ENCODE peak calls at places on chromosomes 16 and 17, in eight cellular contexts. O is A549, U is heart left ventricle, Y is K562, K is body of pancreas, R is breast epithelium, A is GM12878, C is Peyer's patch. X is an unnamed sample.

GRCh38 chr17:57294075-57294474 is 37.8 kb downstream of the MSI2 start:
- DNase-seq in O (no peak), U (no peak), Y (no peak), K (no peak), R (no peak), A (no peak), C (no peak), X (no peak)

GRCh38 chr17:51251010-51251409 is 8.8 kb downstream of the MBTD1 start:
- DNase-seq in O (no peak), U (no peak), Y (no peak), K (no peak), R (no peak), A (no peak), C (no peak), X (no peak)

GRCh38 chr17:42118545-42118944 is 2.6 kb downstream of the KAT2A start:
- DNase-seq in O (peak; percentile 61), U (no peak), Y (peak; percentile 45), K (peak; percentile 54), R (no peak), A (no peak), C (no peak), X (no peak)

GRCh38 chr17:16085066-16085699 is 85.6 kb downstream of the TTC19 start:
- DNase-seq in O (no peak), U (no peak), Y (no peak), K (no peak), R (no peak), A (no peak), C (no peak), X (no peak)

GRCh38 chr16:23141959-23142740 is 7.1 kb downstream of the USP31 start:
- DNase-seq in O (no peak), U (no peak), Y (no peak), K (no peak), R (peak; percentile 86), A (no peak), C (no peak), X (no peak)

GRCh38 chr17:82787081-82787848 is 35.4 kb downstream of the TBCD start:
- DNase-seq in O (no peak), U (no peak), Y (no peak), K (no peak), R (peak; percentile 69), A (no peak), C (no peak), X (no peak)

GRCh38 chr17:76262732-76263344 is 2.3 kb upstream of the UBALD2 start:
- DNase-seq in O (no peak), U (no peak), Y (no peak), K (peak; percentile 73), R (peak; percentile 84), A (no peak), C (peak; percentile 85), X (no peak)

GRCh38 chr17:3032258-3033247 is 30.9 kb downstream of the OR1D5 start:
- DNase-seq in O (no peak), U (no peak), Y (no peak), K (peak; percentile 9), R (no peak), A (no peak), C (peak; percentile 31), X (no peak)

GRCh38 chr17:3295632-3296031 is 2.5 kb downstream of the OR3A1 start:
- DNase-seq in O (no peak), U (no peak), Y (no peak), K (no peak), R (no peak), A (no peak), C (no peak), X (no peak)

GRCh38 chr16:57106767-57107166 is 14.4 kb downstream of the CPNE2 start:
- DNase-seq in O (no peak), U (peak; percentile 59), Y (no peak), K (no peak), R (no peak), A (no peak), C (no peak), X (no peak)

GRCh38 chr17:75551276-75551675 is 25.8 kb downstream of the LLGL2 start:
- DNase-seq in O (no peak), U (no peak), Y (no peak), K (no peak), R (no peak), A (no peak), C (no peak), X (no peak)

GRCh38 chr17:82356845-82357355 is 2.1 kb upstream of the TEX19 start:
- DNase-seq in O (no peak), U (no peak), Y (no peak), K (no peak), R (no peak), A (no peak), C (no peak), X (no peak)

GRCh38 chr17:34308376-34308775 is 10.9 kb upstream of the CCL8 start:
- DNase-seq in O (no peak), U (no peak), Y (no peak), K (no peak), R (no peak), A (no peak), C (no peak), X (no peak)

GRCh38 chr16:84463221-84463620 is 41.2 kb downstream of the MEAK7 start:
- DNase-seq in O (no peak), U (peak; percentile 12), Y (no peak), K (peak; percentile 1), R (no peak), A (no peak), C (no peak), X (no peak)

GRCh38 chr17:8175795-8176196 is 384 bp downstream of the TMEM107 start:
- DNase-seq in O (peak; percentile 39), U (no peak), Y (no peak), K (no peak), R (no peak), A (no peak), C (no peak), X (no peak)

GRCh38 chr16:4518281-4518680 is 20.3 kb downstream of the CDIP1 start:
- DNase-seq in O (no peak), U (no peak), Y (no peak), K (no peak), R (no peak), A (no peak), C (no peak), X (no peak)

GRCh38 chr17:30429155-30429554 is 48.1 kb upstream of the GOSR1 start:
- DNase-seq in O (no peak), U (no peak), Y (no peak), K (no peak), R (no peak), A (no peak), C (no peak), X (no peak)

DNA sequence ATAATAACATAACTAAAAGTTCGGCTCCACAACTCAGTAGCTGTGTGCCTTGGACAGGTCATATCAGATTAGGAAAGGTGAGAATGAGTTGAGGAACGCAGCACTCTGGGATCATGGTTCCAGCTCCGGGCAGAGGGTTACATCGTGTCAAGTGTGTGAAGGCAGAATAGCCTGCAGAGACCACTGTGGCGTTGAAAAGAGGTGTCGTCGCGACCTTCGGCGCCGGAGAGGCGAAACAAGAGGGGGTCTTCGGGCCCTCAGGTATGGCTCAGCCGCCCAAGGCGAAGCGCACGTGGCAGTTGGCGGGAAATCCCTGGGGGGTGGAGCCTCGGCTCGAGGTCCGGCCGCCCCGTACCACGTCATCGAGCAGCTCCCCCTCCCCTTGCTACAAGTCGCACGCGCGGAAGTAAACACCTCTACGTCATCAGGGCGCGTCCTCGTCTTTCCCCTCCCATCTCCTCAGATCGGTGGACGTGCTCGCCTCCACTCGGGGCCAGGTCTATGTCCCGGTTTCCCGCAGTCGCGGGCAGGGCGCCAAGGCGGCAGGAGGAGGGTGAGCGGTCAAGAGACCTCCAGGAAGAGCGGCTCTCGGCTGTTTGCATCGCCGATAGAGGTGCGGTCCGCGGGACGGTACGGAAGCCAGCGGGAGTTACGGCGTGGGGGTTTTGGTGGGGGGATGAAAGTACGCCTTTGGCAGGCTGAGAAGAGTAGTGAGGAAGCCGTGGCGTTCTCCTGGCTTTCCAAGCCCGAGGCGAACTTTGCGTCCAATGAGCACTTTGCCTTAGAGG is at the start of gene DHX40:
- DNase-seq in O (peak; percentile 98), U (peak; percentile 95), Y (peak; percentile 97), K (peak; percentile 93), R (peak; percentile 94), A (peak; percentile 68), C (peak; percentile 91), X (peak; percentile 94)
- TF ChIP-seq POLR2A in O (peak; percentile 52), U (peak; percentile 41), Y (peak; percentile 78), K (peak; percentile 75), R (no peak), A (peak; percentile 91), C (peak; percentile 46), X (no peak)

DNA sequence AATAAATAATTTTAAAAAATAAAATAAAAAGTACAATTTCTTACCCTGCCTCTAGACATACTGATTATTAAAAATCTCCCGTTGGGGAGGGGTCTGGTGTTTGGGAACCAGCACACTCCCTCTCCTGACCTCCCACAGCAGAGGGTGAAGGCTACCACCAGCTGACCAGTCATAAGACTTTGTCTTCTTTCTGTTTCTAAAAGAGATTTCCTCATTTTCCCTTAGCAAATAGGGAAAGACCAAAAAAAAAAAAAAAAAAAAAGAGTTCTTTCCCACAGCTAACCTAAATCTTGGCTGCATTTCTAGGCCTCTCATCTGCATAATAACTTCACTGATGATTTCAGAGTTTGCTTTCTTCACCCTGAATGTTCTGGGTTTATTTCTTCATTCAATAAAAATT is 30.3 kb downstream of the CDK5RAP3 start:
- DNase-seq in O (no peak), U (no peak), Y (no peak), K (no peak), R (no peak), A (no peak), C (no peak), X (no peak)
- H3K27ac ChIP-seq in O (no peak overlapping the region), U (no peak overlapping the region), Y (no peak overlapping the region), K (no peak overlapping the region), R (no peak overlapping the region), A (no peak overlapping the region), C (no peak overlapping the region), X (no peak overlapping the region)

DNA sequence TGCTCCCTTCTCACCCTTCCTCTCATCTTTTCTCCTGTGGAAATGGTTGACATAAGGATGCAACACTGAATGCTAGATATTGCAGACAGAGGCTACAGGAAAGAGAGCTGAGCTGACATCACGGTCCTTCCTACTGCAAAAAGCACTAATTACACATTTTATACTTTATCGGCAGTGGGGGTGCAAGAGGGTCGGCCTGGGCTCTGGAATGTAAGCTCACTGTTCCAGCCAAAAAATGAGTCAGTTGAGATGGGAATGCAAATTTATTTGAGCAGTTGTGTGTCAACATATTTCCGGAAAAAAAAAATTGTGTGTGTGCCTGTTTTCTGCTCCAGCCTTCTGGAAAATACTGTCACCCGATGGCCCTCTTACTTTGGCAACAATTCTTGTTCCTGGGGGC is 14.1 kb upstream of the MRTFB start:
- DNase-seq in O (no peak), U (no peak), Y (no peak), K (no peak), R (no peak), A (no peak), C (no peak), X (no peak)
- TF ChIP-seq POLR2A in O (no peak), U (no peak), Y (no peak), K (no peak), R (no peak), A (no peak), C (no peak), X (no peak)

GRCh38 chr17:17990282-17990681 is 17.6 kb downstream of the DRC3 start:
- DNase-seq in O (peak; percentile 37), U (no peak), Y (no peak), K (no peak), R (no peak), A (no peak), C (no peak), X (no peak)
- H3K27ac ChIP-seq in O (peak overlapping the region; percentile 64), U (no peak overlapping the region), Y (no peak overlapping the region), K (no peak overlapping the region), R (peak overlapping the region; percentile 2), A (no peak overlapping the region), C (no peak overlapping the region), X (no peak overlapping the region)